ENCODE peak calls at places on chromosomes 12 and 14, in six cellular contexts. O is colonic mucosa, B is ovary, N is tibial artery, X is uterus, T is brain microvascular endothelial cell. W is an unnamed sample.

GRCh38 chr12:119783787-119784186 is 93.3 kb downstream of the CIT start:
- DNase-seq in O (no peak), T (no peak), B (no peak), N (no peak), X (no peak), W (no peak)

GRCh38 chr14:76237349-76237990 is 85.7 kb downstream of the GPATCH2L start:
- DNase-seq in O (no peak), T (no peak), X (no peak), B (no peak), N (no peak), W (no peak)

GRCh38 chr12:29429999-29430698 is 49.2 kb upstream of the ERGIC2 start:
- DNase-seq in N (no peak), B (peak; percentile 15), O (no peak), X (no peak), T (no peak), W (no peak)

GRCh38 chr12:32136404-32136803 is 29.8 kb downstream of the BICD1 start:
- DNase-seq in O (no peak), B (no peak), X (no peak), N (no peak), T (no peak), W (no peak)

GRCh38 chr12:68743416-68743815 is 2.6 kb upstream of the SLC35E3 start:
- DNase-seq in T (no peak), B (no peak), X (no peak), O (no peak), N (no peak), W (no peak)

GRCh38 chr12:54579696-54580333 is 8.6 kb downstream of the PPP1R1A start:
- DNase-seq in B (peak; percentile 89), X (peak; percentile 89), T (peak; percentile 75), N (peak; percentile 88), O (peak; percentile 85), W (peak; percentile 84)

GRCh38 chr12:108310489-108310888 is 28.6 kb downstream of the CMKLR1 start:
- DNase-seq in N (no peak), B (no peak), X (peak; percentile 51), O (no peak), T (no peak), W (no peak)

GRCh38 chr14:23053426-23053825 is 3.9 kb downstream of the CDH24 start:
- DNase-seq in T (no peak), O (no peak), N (no peak), X (no peak), B (no peak), W (no peak)

GRCh38 chr14:37275963-37276362 is 78.2 kb downstream of the MIPOL1 start:
- DNase-seq in O (no peak), B (no peak), X (no peak), T (no peak), N (no peak), W (no peak)

GRCh38 chr14:94345344-94346072 is 22.4 kb upstream of the SERPINA6 start:
- DNase-seq in O (no peak), X (no peak), T (peak; percentile 79), B (no peak), N (no peak), W (no peak)

GRCh38 chr14:22123188-22123560 is 449.6 kb upstream of the OR4E1 start:
- DNase-seq in X (no peak), T (no peak), N (no peak), O (no peak), B (no peak), W (no peak)

GRCh38 chr12:6337958-6338406 is 3.9 kb downstream of the TNFRSF1A start:
- DNase-seq in B (no peak), O (no peak), X (no peak), N (no peak), T (no peak), W (no peak)

GRCh38 chr12:78916845-78917480 is 52.4 kb downstream of the SYT1 start:
- DNase-seq in T (peak; percentile 47), X (no peak), N (no peak), O (no peak), B (no peak), W (no peak)

GRCh38 chr14:50335989-50336391 is 23.9 kb downstream of the DMAC2L start:
- DNase-seq in N (no peak), T (peak; percentile 52), X (peak; percentile 32), O (no peak), B (peak; percentile 40), W (no peak)

GRCh38 chr12:109715310-109716091 is 1.9 kb downstream of the FAM222A start:
- DNase-seq in T (no peak), O (peak; percentile 54), X (no peak), B (peak; percentile 89), N (no peak), W (no peak)

GRCh38 chr12:38886064-38886463 is 19.3 kb downstream of the CPNE8 start:
- DNase-seq in B (no peak), T (peak; percentile 48), O (peak; percentile 88), X (no peak), N (peak; percentile 49), W (no peak)

GRCh38 chr14:105924951-105925591 is 398.7 kb downstream of the TMEM121 start:
- DNase-seq in N (peak; percentile 11), O (no peak), X (no peak), T (no peak), B (no peak), W (no peak)

GRCh38 chr12:50257226-50258166 is 25.8 kb downstream of the LIMA1 start:
- DNase-seq in B (no peak), T (peak; percentile 73), O (peak; percentile 69), N (peak; percentile 57), X (no peak), W (peak; percentile 88)

GRCh38 chr12:19034937-19035336 is 94.6 kb upstream of the PLEKHA5 start:
- DNase-seq in X (no peak), T (no peak), N (no peak), O (no peak), B (no peak), W (no peak)

GRCh38 chr12:96197503-96198272 is 3.5 kb downstream of the ELK3 start:
- DNase-seq in X (no peak), T (peak; percentile 90), N (no peak), B (no peak), O (no peak), W (no peak)

GRCh38 chr14:95046711-95047681 is 110.3 kb downstream of the DICER1 start:
- DNase-seq in X (peak; percentile 23), N (no peak), B (no peak), O (peak; percentile 36), T (no peak), W (no peak)

GRCh38 chr12:1575287-1575798 is 19.0 kb downstream of the FBXL14 start:
- DNase-seq in T (no peak), N (no peak), X (peak; percentile 55), O (peak; percentile 21), B (peak; percentile 45), W (no peak)

GRCh38 chr12:1575799-1576401 is 18.5 kb downstream of the FBXL14 start:
- DNase-seq in B (no peak), T (no peak), X (peak; percentile 32), N (no peak), O (peak; percentile 25), W (no peak)

GRCh38 chr12:1572731-1573130 is 21.6 kb downstream of the FBXL14 start:
- DNase-seq in B (no peak), T (no peak), O (no peak), X (no peak), N (no peak), W (no peak)

GRCh38 chr12:1574863-1575254 is 19.5 kb downstream of the FBXL14 start:
- DNase-seq in B (no peak), N (no peak), T (no peak), O (no peak), X (no peak), W (no peak)

GRCh38 chr12:1573960-1574862 is 20.2 kb downstream of the FBXL14 start:
- DNase-seq in T (no peak), X (no peak), O (no peak), B (no peak), N (no peak), W (no peak)
- TF ChIP-seq CTCF in T (no peak), X (no peak), O (no peak), B (no peak), N (no peak), W (no peak)

DNA sequence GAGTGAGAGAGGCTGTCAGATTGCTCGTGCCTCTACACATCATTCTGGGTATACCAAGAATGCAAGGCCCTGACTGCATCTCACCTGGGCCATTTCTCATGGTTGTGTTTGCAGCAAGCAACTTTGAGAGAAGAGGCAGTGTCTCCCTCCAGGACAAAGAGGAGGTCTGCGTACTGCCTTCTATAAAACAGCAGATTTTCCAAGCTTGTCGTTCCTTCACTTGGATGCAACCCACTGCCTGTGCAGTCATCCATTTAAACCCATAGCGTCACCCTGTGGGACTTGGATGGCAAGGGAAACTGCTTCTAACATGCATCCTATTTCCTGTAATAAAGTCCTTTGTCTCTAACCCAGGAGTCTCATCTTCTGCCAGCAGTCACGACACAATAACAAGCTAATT is 1.3 kb downstream of the POMT2 start:
- DNase-seq in B (no peak), T (no peak), N (no peak), O (no peak), X (no peak), W (no peak)
- H3K4me3 ChIP-seq in B (peak overlapping the region; percentile 100), T (no peak overlapping the region), N (no peak overlapping the region), O (no peak overlapping the region), X (no peak overlapping the region), W (no peak overlapping the region)

DNA sequence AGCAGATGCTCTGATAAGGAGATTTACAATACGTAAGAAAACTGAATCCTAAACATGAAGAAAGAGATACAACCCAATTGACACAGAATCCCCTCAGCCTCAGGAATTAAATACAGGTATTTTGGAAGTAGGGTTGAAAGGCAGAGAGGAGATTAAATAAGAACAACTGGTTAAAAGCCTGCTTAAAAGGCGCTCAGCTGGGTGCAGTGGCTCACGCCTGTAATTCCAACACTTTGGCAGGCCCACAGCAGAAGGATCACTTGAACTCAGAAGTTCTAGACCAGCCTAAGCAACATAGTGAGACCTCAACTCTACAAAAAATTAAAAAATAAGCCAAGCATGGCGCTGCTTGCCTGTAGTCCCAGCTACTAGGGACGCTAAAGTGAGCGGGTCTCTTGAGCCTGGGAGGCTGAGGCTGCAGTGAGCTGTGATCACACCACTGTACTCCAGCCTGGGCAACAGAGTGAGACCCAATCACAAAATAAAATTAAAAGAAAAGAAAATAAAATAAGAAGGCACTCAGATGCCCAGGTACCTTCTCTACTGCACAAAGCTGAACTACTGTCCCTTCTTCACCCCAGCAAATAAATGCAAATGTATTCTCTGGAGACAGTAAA is 32.9 kb downstream of the MED13L start:
- DNase-seq in X (no peak), O (no peak), T (no peak), N (no peak), B (no peak), W (no peak)
- H3K27ac ChIP-seq in X (no peak overlapping the region), O (no peak overlapping the region), T (no peak overlapping the region), N (no peak overlapping the region), B (no peak overlapping the region), W (no peak overlapping the region)

GRCh38 chr12:7864751-7865150 is 8.0 kb downstream of the SLC2A14 start:
- DNase-seq in B (no peak), X (no peak), T (no peak), O (no peak), N (no peak), W (no peak)
- TF ChIP-seq CTCF in B (no peak), X (no peak), T (no peak), O (no peak), N (no peak), W (no peak)

DNA sequence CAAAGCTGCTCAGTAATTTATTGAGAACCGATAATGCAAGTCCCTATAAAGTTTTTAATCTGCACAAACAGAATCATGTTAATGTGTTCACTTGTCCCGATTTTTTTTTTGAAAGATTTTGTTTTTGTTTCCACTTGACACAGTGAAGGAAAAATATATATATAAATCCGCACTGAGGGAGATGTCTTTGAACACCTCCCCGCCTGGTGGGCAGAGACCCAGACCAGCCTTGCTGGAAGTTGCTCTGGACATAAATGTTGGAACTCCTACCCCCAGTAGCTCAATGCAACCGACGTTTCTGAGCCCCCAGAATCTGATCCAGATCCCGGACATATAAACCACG is 12.7 kb downstream of the TBX3 start:
- DNase-seq in O (no peak), B (no peak), T (no peak), X (no peak), N (no peak), W (no peak)
- H3K4me3 ChIP-seq in O (no peak overlapping the region), B (peak overlapping the region; percentile 29), T (no peak overlapping the region), X (peak overlapping the region; percentile 14), N (no peak overlapping the region), W (no peak overlapping the region)

W was measured in tibial nerve.